ENCODE peak calls at places on chromosome 12, in six cellular contexts. W is stimulated activated CD4-positive, alpha-beta T cell treated with anti-CD3 and anti-CD28 coated beads, Interleukin-2, amount 100 ng/mL, for 24 hours; U is neuronal stem cell; I is breast epithelium; G is activated T-helper 9 cell treated with anti-CD3 and anti-CD28 coated beads, Interleukin-2, amount 50 U/mL, for 16 hours; D is OCI-M1. Y is an unnamed sample.

GRCh38 chr12:53051058-53051880 is 1.4 kb downstream of the TNS2 start:
- DNase-seq in I (no peak), U (no peak), G (no peak), W (no peak), D (peak), Y (no peak)

GRCh38 chr12:106360400-106360994 is 2.9 kb downstream of the POLR3B start:
- DNase-seq in G (no peak), I (no peak), W (no peak), U (no peak), D (no peak), Y (no peak)

GRCh38 chr12:104411826-104412626 is 44.7 kb upstream of the CHST11 start:
- DNase-seq in D (no peak), W (no peak), I (no peak), U (no peak), G (no peak), Y (no peak)

GRCh38 chr12:103442187-103442564 is 53.6 kb downstream of the C12orf42 start:
- DNase-seq in G (no peak), I (no peak), W (no peak), U (no peak), D (no peak), Y (no peak)

GRCh38 chr12:124233041-124233836 is 61.7 kb upstream of the RFLNA start:
- DNase-seq in G (no peak), D (no peak), I (no peak), W (no peak), U (no peak), Y (no peak)

GRCh38 chr12:62653740-62654139 is 187.1 kb downstream of the MON2 start:
- DNase-seq in G (no peak), W (no peak), I (no peak), U (no peak), D (no peak), Y (no peak)

GRCh38 chr12:117685115-117685926 is 283.5 kb downstream of the KSR2 start:
- DNase-seq in G (no peak), U (peak), I (no peak), D (peak), W (no peak), Y (no peak)

GRCh38 chr12:6323340-6323994 is 13.0 kb downstream of the PLEKHG6 start:
- DNase-seq in I (no peak), W (peak), U (no peak), G (peak), D (peak), Y (peak)

Y was measured in neural crest cell.